ENCODE peak calls at places on chromosomes 5 and 9, in seven cellular contexts. N, M, W, L, H, Z and A are unnamed samples.

GRCh38 chr5:172929371-172929838 is 29.8 kb upstream of the RPL26L1 start:
- DNase-seq in L (no peak), W (no peak), M (no peak), Z (no peak), H (no peak), N (no peak), A (no peak)

GRCh38 chr9:123996731-123997421 is 14.7 kb upstream of the LHX2 start:
- DNase-seq in L (no peak), N (no peak), W (no peak), M (no peak), Z (no peak), H (no peak), A (no peak)

GRCh38 chr5:15992918-15993317 is 186.7 kb downstream of the MARCHF11 start:
- DNase-seq in Z (no peak), L (no peak), H (no peak), M (no peak), W (no peak), N (no peak), A (no peak)

GRCh38 chr5:6875376-6875775 is 162.1 kb downstream of the TENT4A start:
- DNase-seq in N (no peak), M (no peak), W (no peak), H (no peak), Z (no peak), L (no peak), A (no peak)

GRCh38 chr5:164048527-164048926 is 543.1 kb downstream of the MAT2B start:
- DNase-seq in Z (no peak), H (no peak), N (no peak), W (no peak), M (no peak), L (no peak), A (no peak)

GRCh38 chr9:94213513-94214124 is 45.5 kb upstream of the ZNF169 start:
- DNase-seq in W (peak; percentile 72), H (peak; percentile 72), Z (peak; percentile 4), N (peak; percentile 66), L (peak; percentile 69), M (peak; percentile 71), A (peak; percentile 78)

GRCh38 chr5:124655211-124655880 is 91.1 kb downstream of the ZNF608 start:
- DNase-seq in H (no peak), Z (no peak), N (no peak), L (no peak), M (no peak), W (no peak), A (peak; percentile 47)

GRCh38 chr9:13291718-13292117 is 12.2 kb upstream of the MPDZ start:
- DNase-seq in H (no peak), Z (no peak), L (no peak), W (no peak), N (no peak), M (no peak), A (no peak)

GRCh38 chr9:124550080-124550479 is 42.9 kb upstream of the NR5A1 start:
- DNase-seq in L (no peak), M (no peak), N (no peak), H (no peak), Z (no peak), W (no peak), A (no peak)

GRCh38 chr5:140251527-140251973 is 51.4 kb downstream of the PFDN1 start:
- DNase-seq in W (peak; percentile 23), M (no peak), H (no peak), N (peak; percentile 26), L (peak; percentile 42), Z (no peak), A (no peak)

GRCh38 chr9:76542360-76542759 is 83.4 kb downstream of the GCNT1 start:
- DNase-seq in N (no peak), M (no peak), Z (no peak), L (no peak), W (no peak), H (no peak), A (peak; percentile 65)

GRCh38 chr9:129383005-129383414 is 204.9 kb upstream of the IER5L start:
- DNase-seq in Z (no peak), N (no peak), H (peak; percentile 77), L (no peak), M (peak; percentile 83), W (no peak), A (no peak)

GRCh38 chr5:151740958-151741373 is 17.5 kb downstream of the ATOX1 start:
- DNase-seq in N (no peak), Z (no peak), M (no peak), H (no peak), W (no peak), L (no peak), A (no peak)

GRCh38 chr5:172334196-172334595 is 50.6 kb upstream of the UBTD2 start:
- DNase-seq in M (no peak), L (no peak), Z (no peak), H (no peak), W (no peak), N (no peak), A (no peak)

DNA sequence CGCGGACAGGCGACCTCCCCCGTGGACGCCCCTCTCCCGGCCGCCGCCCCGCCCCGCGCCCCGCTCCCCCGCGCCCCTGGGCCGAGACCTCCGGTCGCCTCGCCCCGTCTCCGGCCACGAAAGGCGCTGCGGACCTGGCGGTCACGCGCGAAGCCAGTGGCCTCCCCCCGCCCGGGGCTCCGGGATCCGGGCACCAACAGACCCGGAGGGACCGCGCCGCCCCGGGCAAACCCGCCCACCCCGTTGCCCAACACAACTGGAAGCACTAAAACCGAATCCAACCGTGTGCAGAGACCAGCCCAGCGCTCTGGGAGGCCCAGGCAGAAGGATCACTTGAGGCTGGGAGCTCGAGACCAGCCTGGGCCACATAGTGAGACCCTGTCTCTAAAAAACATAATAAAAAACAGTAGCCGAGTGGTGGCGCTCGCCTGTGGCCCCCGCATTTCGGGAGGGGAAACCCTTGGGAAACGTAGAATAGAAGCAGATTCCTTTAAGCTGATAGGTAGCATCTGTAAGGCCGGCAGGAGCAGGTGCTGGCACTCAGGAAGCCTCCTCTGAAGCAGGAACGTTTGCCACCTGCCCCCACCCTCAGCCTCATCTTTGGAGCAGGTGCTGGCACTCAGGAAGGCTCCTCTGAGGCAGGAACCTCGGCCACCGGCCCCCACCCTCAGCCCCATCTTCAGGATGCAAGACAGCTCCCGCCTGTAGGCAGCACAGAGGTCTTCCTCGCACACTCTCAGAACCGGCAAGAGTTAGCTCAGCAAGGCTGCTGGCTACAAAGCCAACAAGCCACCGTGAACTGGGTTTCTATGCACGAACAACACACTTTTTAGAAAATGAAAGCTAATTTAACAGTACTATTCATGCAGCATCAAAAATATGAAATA is 4.6 kb upstream of the SLC9A3 start:
- DNase-seq in M (no peak), L (no peak), N (no peak), H (no peak), W (no peak), Z (no peak), A (no peak)
- H3K4me1 ChIP-seq in M (no peaks in the 10 kb centered on the region), L (peaks cover 7% of the 10 kb centered on the region), N (peaks cover 8% of the 10 kb centered on the region), H (no peaks in the 10 kb centered on the region), W (peaks cover 23% of the 10 kb centered on the region), Z (peaks cover 8% of the 10 kb centered on the region), A (no peaks in the 10 kb centered on the region)

DNA sequence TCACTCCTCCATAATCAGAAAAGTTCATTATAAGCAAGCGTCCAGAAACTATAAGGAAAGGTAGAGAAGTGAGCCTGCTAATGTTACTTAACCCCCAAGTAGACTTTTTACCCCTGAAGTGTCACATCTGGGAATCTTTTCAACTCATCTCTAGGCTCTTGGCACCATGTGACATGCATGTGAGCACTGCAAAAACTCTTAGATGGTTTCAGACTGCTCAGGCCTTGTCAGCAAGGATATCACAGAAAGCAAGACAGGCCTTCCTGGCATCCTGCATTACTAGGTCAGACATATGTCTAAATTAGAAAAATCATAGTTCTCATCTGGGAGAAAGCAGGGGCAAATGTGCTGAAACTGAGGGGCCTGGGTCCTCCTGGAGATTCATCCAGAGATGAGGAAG is 18.8 kb downstream of the TMEM8B start:
- DNase-seq in N (no peak), L (no peak), H (no peak), M (no peak), Z (no peak), W (no peak), A (no peak)
- H3K4me3 ChIP-seq in N (no peak overlapping the region), L (no peak overlapping the region), H (no peak overlapping the region), M (peak overlapping the region; percentile 16), Z (no peak overlapping the region), W (no peak overlapping the region), A (no peak overlapping the region)

GRCh38 chr9:100101608-100102007 is 2.6 kb downstream of the INVS start:
- DNase-seq in H (no peak), W (no peak), Z (no peak), M (no peak), L (no peak), N (no peak), A (no peak)

GRCh38 chr9:100106616-100107015 is 7.6 kb downstream of the INVS start:
- DNase-seq in N (no peak), W (no peak), Z (no peak), H (no peak), M (no peak), L (no peak), A (no peak)

GRCh38 chr9:100104314-100104713 is 5.3 kb downstream of the INVS start:
- DNase-seq in N (no peak), M (no peak), Z (no peak), L (no peak), W (no peak), H (no peak), A (no peak)

GRCh38 chr9:100108572-100108971 is 9.5 kb downstream of the INVS start:
- DNase-seq in M (no peak), N (no peak), L (no peak), W (no peak), H (no peak), Z (no peak), A (no peak)

GRCh38 chr9:100105861-100106260 is 6.8 kb downstream of the INVS start:
- DNase-seq in W (no peak), L (no peak), N (no peak), H (no peak), Z (no peak), M (no peak), A (no peak)
- H3K36me3 ChIP-seq in W (peaks cover 43% of the 10 kb centered on the region), L (no peaks in the 10 kb centered on the region), N (peaks cover 29% of the 10 kb centered on the region), H (peaks cover 81% of the 10 kb centered on the region), Z (peaks cover 16% of the 10 kb centered on the region), M (peaks cover 77% of the 10 kb centered on the region), A (peaks cover 44% of the 10 kb centered on the region)

GRCh38 chr5:96775689-96776088 is 32.1 kb downstream of the ERAP1 start:
- DNase-seq in W (no peak), M (no peak), H (no peak), Z (no peak), L (no peak), N (no peak), A (no peak)

GRCh38 chr5:96775050-96775449 is 32.7 kb downstream of the ERAP1 start:
- DNase-seq in W (no peak), N (no peak), H (no peak), L (no peak), M (no peak), Z (no peak), A (no peak)

GRCh38 chr5:96772542-96772941 is 35.2 kb downstream of the ERAP1 start:
- DNase-seq in Z (no peak), N (no peak), W (no peak), L (no peak), H (no peak), M (no peak), A (no peak)

GRCh38 chr5:96768708-96769251 is 39.0 kb downstream of the ERAP1 start:
- DNase-seq in H (no peak), N (no peak), Z (no peak), W (no peak), L (no peak), M (no peak), A (no peak)

DNA sequence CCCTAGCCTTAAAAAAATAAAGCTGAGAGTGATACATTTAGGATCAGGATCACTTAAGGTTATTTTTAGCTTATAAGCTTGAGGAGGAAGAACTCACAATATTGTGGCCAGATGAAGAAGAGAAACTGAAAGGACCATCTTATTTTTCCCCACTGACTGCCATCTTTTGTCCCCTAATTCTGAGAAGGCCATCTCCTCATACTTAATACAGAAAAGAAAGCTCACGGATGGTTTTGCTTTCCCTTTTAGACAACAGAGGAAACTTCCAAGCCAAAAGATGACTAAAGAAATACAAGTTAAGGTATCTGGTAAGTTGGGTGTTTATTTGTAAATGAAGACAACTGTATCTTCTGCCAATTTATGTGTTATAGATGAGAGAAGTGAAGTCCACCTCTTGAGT is 36.4 kb downstream of the ERAP1 start:
- DNase-seq in Z (no peak), W (no peak), H (no peak), M (no peak), N (no peak), L (no peak), A (no peak)
- H3K4me1 ChIP-seq in Z (no peaks in the 10 kb centered on the region), W (peaks cover 6% of the 10 kb centered on the region), H (no peaks in the 10 kb centered on the region), M (no peaks in the 10 kb centered on the region), N (peaks cover 12% of the 10 kb centered on the region), L (peaks cover 5% of the 10 kb centered on the region), A (no peaks in the 10 kb centered on the region)